ENCODE peak calls at places on chromosome 14, in seven cellular contexts. U is tibial artery, Z is brain microvascular endothelial cell, Y is cardiac muscle cell, F is epithelial cell of proximal tubule, G is astrocyte of the spinal cord, T is pancreas. M is an unnamed sample.

GRCh38 chr14:92385561-92385960 is 62.6 kb downstream of the SLC24A4 start:
- DNase-seq in Y (no peak), T (no peak), G (no peak), F (no peak), Z (no peak), U (no peak), M (no peak)

GRCh38 chr14:92846162-92846897 is 52.2 kb downstream of the GOLGA5 start:
- DNase-seq in Z (peak), G (peak), U (no peak), F (peak), T (peak), Y (no peak), M (peak)

GRCh38 chr14:68088463-68088862 is 268.9 kb downstream of the RAD51B start:
- DNase-seq in Y (no peak), T (no peak), Z (no peak), F (no peak), G (peak), U (no peak), M (no peak)

GRCh38 chr14:37985826-37986470 is 221.8 kb upstream of the SSTR1 start:
- DNase-seq in G (peak), U (no peak), Z (peak), F (peak), T (peak), Y (peak), M (peak)

GRCh38 chr14:102883028-102883953 is 39.2 kb upstream of the AMN start:
- DNase-seq in G (no peak), U (no peak), T (no peak), F (no peak), Z (no peak), Y (no peak), M (no peak)

GRCh38 chr14:77045570-77045890 is 17.0 kb upstream of the IRF2BPL start:
- DNase-seq in T (no peak), U (no peak), G (no peak), Z (no peak), Y (no peak), F (no peak), M (no peak)

GRCh38 chr14:77543637-77544334 is 45.2 kb upstream of the ISM2 start:
- DNase-seq in T (no peak), G (no peak), F (no peak), Y (no peak), U (no peak), Z (no peak), M (no peak)

GRCh38 chr14:68941820-68942219 is 37.3 kb downstream of the ACTN1 start:
- DNase-seq in G (peak), T (peak), Y (peak), Z (peak), U (peak), F (peak), M (peak)

GRCh38 chr14:95564060-95564459 is 29.2 kb downstream of the GLRX5 start:
- DNase-seq in Y (no peak), Z (no peak), U (no peak), G (peak), T (peak), F (no peak), M (no peak)

GRCh38 chr14:105192866-105193731 is 12.0 kb upstream of the NUDT14 start:
- DNase-seq in F (no peak), G (no peak), T (no peak), Y (no peak), Z (peak), U (no peak), M (peak)

GRCh38 chr14:88384653-88385205 is 728 bp upstream of the SPATA7 start:
- DNase-seq in T (no peak), Y (no peak), G (no peak), Z (no peak), F (no peak), U (no peak), M (peak)

GRCh38 chr14:100374270-100374669 is 51.1 kb downstream of the SLC25A47 start:
- DNase-seq in U (no peak), G (no peak), T (no peak), F (no peak), Z (no peak), Y (no peak), M (no peak)
- TF ChIP-seq CTCF in U (no peak), G (no peak), T (no peak), F (no peak), Z (no peak), Y (no peak), M (no peak)

DNA sequence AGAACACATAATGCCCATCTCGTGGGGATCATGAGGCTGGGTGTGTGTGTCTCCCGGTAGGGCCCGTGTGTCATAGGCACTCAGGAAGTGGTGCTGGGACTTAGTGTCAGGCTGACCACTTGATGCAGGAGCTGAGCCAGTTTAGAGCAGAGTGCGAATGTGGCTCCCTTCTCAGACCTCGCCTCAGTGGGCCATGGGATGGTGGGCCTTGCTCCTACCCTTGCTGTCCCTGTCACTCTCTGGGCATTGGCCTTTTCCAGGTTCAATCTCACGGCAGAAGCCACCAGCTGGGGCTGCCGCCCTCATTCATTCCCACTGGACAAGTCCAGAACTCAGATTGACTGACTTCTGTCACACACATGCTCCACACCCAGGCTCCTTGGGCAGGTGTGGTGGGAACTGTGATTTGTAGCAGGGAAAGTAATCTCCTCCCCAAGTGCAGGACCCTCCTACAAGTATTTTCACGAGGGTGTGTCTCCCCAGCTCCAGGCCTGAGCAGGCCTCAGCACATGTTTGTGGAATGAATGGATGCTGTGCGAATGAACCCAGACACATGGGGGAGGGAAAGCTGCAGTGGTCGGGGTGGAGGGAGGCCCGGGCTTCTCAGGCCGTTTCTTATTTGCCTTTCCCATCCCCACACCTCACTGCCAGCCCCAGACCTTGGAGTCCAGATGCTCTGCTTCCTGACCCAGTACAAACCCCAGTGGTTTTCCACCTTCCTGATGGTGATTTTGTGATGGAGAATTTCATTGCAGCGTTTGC is 54.9 kb downstream of the BEGAIN start:
- DNase-seq in T (peak), G (no peak), Z (no peak), U (no peak), Y (no peak), F (no peak), M (peak)
- H3K4me3 ChIP-seq in T (no peak), G (no peak), Z (no peak), U (no peak), Y (no peak), F (no peak), M (no peak)

GRCh38 chr14:20469242-20469889 is at the start of gene PNP:
- DNase-seq in T (peak), F (peak), G (peak), U (peak), Y (peak), Z (peak), M (peak)
- TF ChIP-seq CTCF in T (no peak), F (no peak), G (no peak), U (no peak), Y (no peak), Z (no peak), M (no peak)

GRCh38 chr14:75430526-75430925 is 2.7 kb downstream of the JDP2 start:
- DNase-seq in G (no peak), Z (no peak), U (peak), Y (no peak), T (peak), F (no peak), M (no peak)
- H3K4me3 ChIP-seq in G (peak), Z (no peak), U (peak), Y (no peak), T (no peak), F (peak), M (peak)

DNA sequence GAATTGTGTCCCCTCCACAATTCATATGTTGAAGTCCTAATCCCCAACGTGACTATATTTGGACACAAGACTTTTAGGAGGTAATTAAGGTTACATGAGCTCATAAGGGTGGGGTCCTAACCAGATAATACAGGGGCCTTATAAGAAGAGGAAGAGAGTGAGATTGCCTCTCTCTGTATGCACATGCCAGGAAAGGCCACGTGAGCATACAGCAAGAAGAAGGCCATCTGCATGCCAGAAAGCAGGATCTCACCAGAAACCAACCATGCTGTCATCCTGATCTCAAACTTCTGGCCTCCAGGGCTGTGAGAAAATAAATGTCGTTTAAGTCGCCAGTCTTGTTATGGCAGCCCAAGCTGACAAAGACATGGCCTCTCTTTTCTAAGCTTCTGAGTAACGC is 69.0 kb upstream of the GPHB5 start:
- DNase-seq in T (no peak), F (no peak), U (no peak), Z (no peak), Y (no peak), G (no peak), M (no peak)
- TF ChIP-seq CTCF in T (no peak), F (no peak), U (no peak), Z (no peak), Y (no peak), G (no peak), M (no peak)

GRCh38 chr14:100240725-100241032 is 1.7 kb downstream of the YY1 start:
- DNase-seq in T (no peak), Z (no peak), F (no peak), G (no peak), Y (no peak), U (no peak), M (no peak)

GRCh38 chr14:100238419-100239199 is at the start of gene YY1:
- DNase-seq in T (peak), Z (peak), Y (peak), F (no peak), U (peak), G (peak), M (peak)

GRCh38 chr14:100239200-100239839 is 376 bp downstream of the YY1 start:
- DNase-seq in Y (peak), F (no peak), T (peak), Z (no peak), G (no peak), U (no peak), M (no peak)

GRCh38 chr14:100241279-100241678 is 2.3 kb downstream of the YY1 start:
- DNase-seq in G (peak), Y (no peak), F (no peak), T (no peak), Z (no peak), U (no peak), M (no peak)

GRCh38 chr14:100239840-100240724 is 1.1 kb downstream of the YY1 start:
- DNase-seq in Y (peak), G (peak), T (peak), F (peak), Z (peak), U (peak), M (peak)
- H3K4me3 ChIP-seq in Y (peak), G (peak), T (peak), F (peak), Z (peak), U (peak), M (peak)

DNA sequence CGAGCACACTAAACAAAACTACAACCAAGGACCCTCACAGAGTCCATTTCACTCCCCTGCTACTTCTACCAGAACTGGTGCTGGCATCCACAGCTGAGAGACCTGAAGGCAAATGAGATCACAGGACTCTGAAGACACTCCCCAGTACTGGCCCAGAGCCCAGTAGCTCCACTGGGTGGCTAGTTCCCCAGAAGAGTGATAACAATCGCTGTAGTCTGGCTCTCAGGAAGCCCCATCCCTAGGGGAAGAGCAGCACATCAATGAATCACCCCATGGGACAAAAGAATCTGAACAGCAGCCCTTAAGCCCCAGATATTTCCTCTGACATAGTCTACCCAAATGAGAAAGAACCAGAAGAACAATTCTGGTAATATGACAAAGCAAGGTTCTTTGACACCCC is 190.7 kb upstream of the BMP4 start:
- DNase-seq in F (no peak), Y (no peak), Z (peak), U (no peak), T (no peak), G (peak), M (peak)
- TF ChIP-seq CTCF in F (no peak), Y (no peak), Z (no peak), U (no peak), T (no peak), G (no peak), M (no peak)

GRCh38 chr14:97218336-97218712 is 421.1 kb downstream of the VRK1 start:
- DNase-seq in T (no peak), U (no peak), F (no peak), G (no peak), Y (peak), Z (no peak), M (no peak)

GRCh38 chr14:97218713-97219355 is 421.7 kb downstream of the VRK1 start:
- DNase-seq in F (no peak), Z (no peak), G (peak), Y (peak), T (no peak), U (no peak), M (peak)

GRCh38 chr14:97221572-97221971 is 424.4 kb downstream of the VRK1 start:
- DNase-seq in F (no peak), U (no peak), T (no peak), Z (no peak), Y (no peak), G (no peak), M (no peak)

GRCh38 chr14:97217094-97217885 is 420.1 kb downstream of the VRK1 start:
- DNase-seq in F (no peak), Y (no peak), U (no peak), G (no peak), Z (no peak), T (no peak), M (no peak)

DNA sequence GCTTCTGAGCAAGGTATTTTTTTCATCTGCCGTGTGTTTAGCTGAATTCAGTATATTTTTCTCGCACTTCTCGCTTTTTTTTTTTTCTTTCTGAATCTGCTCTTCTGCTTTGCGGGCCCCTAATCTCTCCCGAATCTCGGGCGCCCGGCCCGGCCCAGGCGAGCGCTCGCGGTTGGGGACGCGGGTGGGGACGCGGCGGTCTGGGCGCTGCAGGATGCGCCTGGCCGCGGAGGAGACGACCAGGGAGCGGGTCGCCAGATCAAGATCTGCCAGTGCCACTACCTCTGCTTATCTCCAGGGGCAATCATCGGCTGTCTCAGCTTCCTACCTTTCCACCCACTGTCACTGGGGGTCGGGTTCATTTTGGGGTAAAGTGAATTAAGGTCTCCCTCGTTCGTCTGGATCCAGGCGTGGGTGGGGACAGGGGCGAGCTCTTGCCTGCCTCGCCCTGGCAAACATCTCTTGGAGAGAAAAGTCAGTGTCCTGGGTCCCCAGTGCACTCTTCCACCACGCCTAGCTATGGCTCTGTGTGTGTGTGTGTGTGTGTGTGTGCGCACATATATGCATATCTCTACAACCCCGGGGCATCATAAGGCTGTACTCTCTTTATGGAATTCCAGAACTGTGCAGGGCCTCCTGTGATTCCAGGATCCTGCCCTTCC is 422.3 kb downstream of the VRK1 start:
- DNase-seq in U (no peak), Z (no peak), F (no peak), G (no peak), T (no peak), Y (no peak), M (no peak)
- H3K4me3 ChIP-seq in U (peak), Z (peak), F (peak), G (peak), T (no peak), Y (peak), M (peak)

GRCh38 chr14:73760598-73761586 is 46.7 kb upstream of the PNMA1 start:
- DNase-seq in Y (no peak), G (no peak), U (no peak), Z (no peak), T (no peak), F (no peak), M (no peak)

GRCh38 chr14:73759183-73759713 is 45.1 kb upstream of the PNMA1 start:
- DNase-seq in Z (no peak), G (peak), U (peak), Y (peak), F (no peak), T (peak), M (peak)

GRCh38 chr14:73758392-73759182 is 44.4 kb upstream of the PNMA1 start:
- DNase-seq in Y (peak), F (no peak), T (peak), G (peak), U (peak), Z (peak), M (peak)

GRCh38 chr14:73761621-73762355 is 47.6 kb upstream of the PNMA1 start:
- DNase-seq in F (no peak), Y (no peak), U (no peak), G (no peak), T (no peak), Z (no peak), M (no peak)

DNA sequence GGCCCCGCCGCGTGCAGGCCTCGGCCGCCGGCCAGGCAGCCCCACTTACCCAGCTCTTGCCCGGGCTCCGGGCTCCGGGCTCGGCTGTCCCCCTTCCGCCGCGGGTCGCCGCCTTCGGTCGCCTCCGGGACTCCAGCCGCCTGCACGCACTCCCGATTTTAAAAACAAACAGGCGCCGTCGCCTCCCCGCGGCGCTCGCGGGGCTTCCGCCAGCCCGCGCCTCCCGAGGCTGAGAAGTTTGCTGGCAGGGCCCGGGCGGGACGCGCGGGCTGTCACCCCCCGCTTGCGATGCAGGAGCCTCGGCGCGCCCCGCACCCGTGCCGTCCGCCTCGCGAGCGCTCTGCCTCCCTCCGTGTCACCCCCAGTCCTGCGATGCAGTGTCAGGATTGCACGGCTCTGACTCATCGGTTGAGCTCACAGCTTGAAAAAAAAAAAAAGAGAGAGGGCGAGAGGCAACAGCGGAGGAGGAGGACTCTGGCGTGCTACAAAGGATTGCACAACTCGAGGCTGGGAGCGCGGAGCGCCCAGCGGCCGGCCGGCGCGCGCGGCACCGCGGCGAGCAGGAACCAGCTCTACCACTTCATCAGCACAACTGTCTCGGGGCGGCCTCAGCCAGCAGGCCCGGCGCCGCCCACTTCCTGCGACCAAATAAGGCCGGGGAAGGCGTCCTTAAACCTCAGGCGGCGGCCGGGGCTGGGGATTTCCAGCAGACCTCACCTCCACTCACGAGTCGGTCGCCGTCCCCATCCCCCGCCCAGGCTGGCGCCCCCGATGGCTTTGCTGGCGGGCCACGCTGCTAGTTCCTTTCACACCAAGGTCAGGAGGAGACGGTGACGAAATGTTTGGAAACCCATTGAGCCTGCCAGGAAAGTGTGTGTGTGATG is 45.8 kb upstream of the PNMA1 start:
- DNase-seq in Y (peak), F (peak), U (peak), Z (peak), G (peak), T (peak), M (peak)
- TF ChIP-seq CTCF in Y (no peak), F (no peak), U (peak), Z (peak), G (no peak), T (no peak), M (no peak)

M was measured in epithelial cell of esophagus.